ENCODE peak calls at places on chromosomes 1 and 21, in four cellular contexts. K is activated T-cell treated with anti-CD3 and anti-CD28 coated beads, Interleukin-2, amount 50 U/mL, for 72 hours; X is thoracic aorta; D is BJ. R is an unnamed sample.

GRCh38 chr21:32826317-32827167 is 55.0 kb upstream of the PAXBP1 start:
- DNase-seq in K (peak), X (no peak), D (no peak), R (peak)

GRCh38 chr1:197180252-197180878 is 33.9 kb upstream of the ASPM start:
- DNase-seq in K (no peak), X (no peak), D (no peak), R (no peak)

GRCh38 chr1:58551741-58552140 is 5.2 kb upstream of the OMA1 start:
- DNase-seq in K (no peak), X (no peak), D (no peak), R (no peak)

GRCh38 chr1:38569932-38570356 is 289.6 kb downstream of the RRAGC start:
- DNase-seq in K (no peak), X (no peak), D (no peak), R (no peak)

GRCh38 chr1:150981177-150981804 is 801 bp upstream of the ANXA9 start:
- DNase-seq in K (no peak), X (no peak), D (no peak), R (no peak)

GRCh38 chr1:119674835-119675289 is 26.8 kb upstream of the ZNF697 start:
- DNase-seq in K (peak), X (no peak), D (no peak), R (no peak)

GRCh38 chr1:10113501-10113900 is 80.7 kb downstream of the UBE4B start:
- DNase-seq in K (no peak), X (no peak), D (no peak), R (no peak)

GRCh38 chr1:1915911-1916835 is 1.1 kb downstream of the CALML6 start:
- DNase-seq in K (no peak), X (no peak), D (no peak), R (no peak)

GRCh38 chr1:20615946-20616345 is 17.3 kb upstream of the PINK1 start:
- DNase-seq in K (no peak), X (no peak), D (no peak), R (no peak)

GRCh38 chr21:16195476-16195875 is 465.7 kb downstream of the USP25 start:
- DNase-seq in K (no peak), X (no peak), D (no peak), R (no peak)

GRCh38 chr1:243738020-243738419 is 112.0 kb downstream of the AKT3 start:
- DNase-seq in K (no peak), X (no peak), D (no peak), R (no peak)